ENCODE peak calls at places on chromosomes 16 and 17, in seven cellular contexts. V is body of pancreas, G is GM23248, Z is adrenal gland, W is SJSA1, E is thoracic aorta, L is tibial nerve. O is an unnamed sample.

GRCh38 chr16:10926094-10926493 is 16.2 kb downstream of the DEXI start:
- DNase-seq in V (no peak), G (no peak), Z (no peak), W (no peak), E (no peak), L (no peak), O (no peak)

GRCh38 chr16:46857261-46857962 is 26.4 kb upstream of the C16orf87 start:
- DNase-seq in V (peak; percentile 51), G (peak; percentile 85), Z (peak; percentile 64), W (no peak), E (no peak), L (no peak), O (peak; percentile 62)

GRCh38 chr17:81130385-81131288 is 34.7 kb upstream of the PVALEF start:
- DNase-seq in V (no peak), G (no peak), Z (no peak), W (no peak), E (no peak), L (no peak), O (no peak)

GRCh38 chr17:81228420-81228819 is 5.7 kb upstream of the CEP131 start:
- DNase-seq in V (no peak), G (no peak), Z (no peak), W (no peak), E (no peak), L (no peak), O (no peak)

GRCh38 chr17:4901108-4901647 is 1.7 kb downstream of the CHRNE start:
- DNase-seq in V (no peak), G (no peak), Z (no peak), W (no peak), E (no peak), L (no peak), O (no peak)

GRCh38 chr17:45316271-45317112 is at the start of gene MAP3K14:
- DNase-seq in V (peak; percentile 79), G (peak; percentile 86), Z (peak; percentile 73), W (peak; percentile 81), E (no peak), L (peak; percentile 54), O (peak; percentile 90)

GRCh38 chr16:31695667-31696066 is 168.0 kb downstream of the AHSP start:
- DNase-seq in V (no peak), G (no peak), Z (no peak), W (no peak), E (no peak), L (no peak), O (no peak)

GRCh38 chr17:47295037-47295873 is 28.5 kb upstream of the EFCAB13 start:
- DNase-seq in V (no peak), G (no peak), Z (no peak), W (no peak), E (no peak), L (peak; percentile 54), O (no peak)

GRCh38 chr16:17836868-17837602 is 366.3 kb upstream of the XYLT1 start:
- DNase-seq in V (no peak), G (peak; percentile 95), Z (peak; percentile 11), W (peak; percentile 49), E (no peak), L (no peak), O (no peak)

GRCh38 chr17:73069164-73069774 is 23.2 kb downstream of the SLC39A11 start:
- DNase-seq in V (no peak), G (no peak), Z (no peak), W (no peak), E (no peak), L (no peak), O (no peak)

GRCh38 chr16:85460252-85460982 is 152.7 kb upstream of the GSE1 start:
- DNase-seq in V (no peak), G (no peak), Z (no peak), W (no peak), E (no peak), L (no peak), O (no peak)

GRCh38 chr16:69906838-69907301 is 44.3 kb upstream of the CLEC18A start:
- DNase-seq in V (no peak), G (peak; percentile 74), Z (no peak), W (no peak), E (no peak), L (no peak), O (no peak)

GRCh38 chr17:61117983-61118382 is 281.7 kb upstream of the TBX2 start:
- DNase-seq in V (no peak), G (no peak), Z (no peak), W (no peak), E (no peak), L (no peak), O (no peak)

GRCh38 chr16:84360170-84360569 is 8.2 kb upstream of the ATP2C2 start:
- DNase-seq in V (no peak), G (no peak), Z (no peak), W (no peak), E (no peak), L (no peak), O (no peak)

GRCh38 chr16:56606688-56607618 is 1.4 kb upstream of the MT2A start:
- DNase-seq in V (peak; percentile 64), G (peak; percentile 98), Z (peak; percentile 92), W (peak; percentile 96), E (peak; percentile 77), L (peak; percentile 62), O (peak; percentile 92)

GRCh38 chr16:89822188-89823086 is 5.8 kb upstream of the SPIRE2 start:
- DNase-seq in V (no peak), G (no peak), Z (no peak), W (no peak), E (no peak), L (no peak), O (no peak)

GRCh38 chr17:82296511-82297279 is 20.7 kb downstream of the CD7 start:
- DNase-seq in V (no peak), G (no peak), Z (no peak), W (no peak), E (no peak), L (no peak), O (no peak)

GRCh38 chr16:27449434-27450188 is 47.6 kb downstream of the IL21R start:
- DNase-seq in V (no peak), G (no peak), Z (no peak), W (no peak), E (no peak), L (no peak), O (no peak)

GRCh38 chr16:53803998-53804397 is 100.0 kb downstream of the FTO start:
- DNase-seq in V (no peak), G (no peak), Z (no peak), W (no peak), E (no peak), L (no peak), O (no peak)

GRCh38 chr17:51548125-51548524 is 287.8 kb downstream of the UTP18 start:
- DNase-seq in V (no peak), G (no peak), Z (no peak), W (no peak), E (no peak), L (no peak), O (no peak)
- H3K4me1 ChIP-seq in V (no peaks in the 10 kb centered on the region), G (no peaks in the 10 kb centered on the region), Z (no peaks in the 10 kb centered on the region), W (no peaks in the 10 kb centered on the region), E (no peaks in the 10 kb centered on the region), L (no peaks in the 10 kb centered on the region), O (no peaks in the 10 kb centered on the region)

DNA sequence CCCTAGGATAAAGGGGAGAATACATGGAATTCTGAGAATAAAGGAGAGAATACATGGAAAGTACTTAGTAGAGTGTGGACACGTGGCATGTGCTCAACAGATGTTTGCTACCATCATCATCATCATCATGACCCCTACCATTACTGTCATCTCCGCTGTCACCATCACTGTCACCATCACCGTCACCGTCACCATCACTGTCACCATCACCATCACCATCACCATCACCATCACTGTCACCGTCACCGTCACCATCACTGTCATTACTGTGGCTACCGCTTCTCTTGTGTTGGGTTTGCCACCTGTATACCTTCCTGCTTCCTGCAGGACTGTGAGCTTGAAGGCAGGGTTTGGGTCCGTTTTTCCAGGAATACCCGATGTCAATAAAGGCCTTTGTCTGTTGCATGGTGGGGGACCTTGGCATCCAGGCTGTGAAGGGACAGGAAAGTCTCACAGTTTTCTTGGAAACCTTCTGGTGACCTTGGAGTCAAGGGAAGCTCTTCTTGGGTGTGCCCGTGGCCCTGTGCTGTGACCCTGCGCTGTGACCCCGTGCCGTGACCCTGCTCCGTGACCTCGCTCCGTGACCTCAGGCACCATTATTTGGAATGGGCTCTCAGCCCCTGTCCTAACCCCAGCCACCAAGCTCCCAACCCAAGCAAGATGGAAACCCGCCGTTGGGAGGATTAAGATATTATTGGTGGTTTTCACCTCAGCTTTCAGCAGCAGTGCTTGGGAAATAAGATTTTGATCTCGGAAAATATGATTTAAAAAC is 14.4 kb downstream of the CMIP start:
- DNase-seq in V (no peak), G (no peak), Z (no peak), W (no peak), E (no peak), L (no peak), O (no peak)
- H3K4me1 ChIP-seq in V (peaks cover 31% of the 10 kb centered on the region), G (peaks cover 11% of the 10 kb centered on the region), Z (peaks cover 40% of the 10 kb centered on the region), W (peaks cover 46% of the 10 kb centered on the region), E (peaks cover 3% of the 10 kb centered on the region), L (peaks cover 23% of the 10 kb centered on the region), O (no peaks in the 10 kb centered on the region)

GRCh38 chr17:41580244-41580575 is 6.5 kb downstream of the KRT14 start:
- DNase-seq in V (no peak), G (no peak), Z (no peak), W (no peak), E (no peak), L (no peak), O (no peak)
- H3K4me1 ChIP-seq in V (peaks cover 5% of the 10 kb centered on the region), G (peaks cover 9% of the 10 kb centered on the region), Z (no peaks in the 10 kb centered on the region), W (peaks cover 13% of the 10 kb centered on the region), E (peaks cover 3% of the 10 kb centered on the region), L (no peaks in the 10 kb centered on the region), O (no peaks in the 10 kb centered on the region)

GRCh38 chr17:38572292-38572664 is 33.5 kb downstream of the SRCIN1 start:
- DNase-seq in V (no peak), G (no peak), Z (no peak), W (no peak), E (no peak), L (no peak), O (no peak)

GRCh38 chr17:38569701-38570512 is 35.8 kb downstream of the SRCIN1 start:
- DNase-seq in V (no peak), G (no peak), Z (no peak), W (no peak), E (no peak), L (no peak), O (no peak)

GRCh38 chr17:38571833-38572274 is 33.9 kb downstream of the SRCIN1 start:
- DNase-seq in V (no peak), G (no peak), Z (no peak), W (no peak), E (no peak), L (no peak), O (no peak)

GRCh38 chr17:38574712-38575111 is 31.0 kb downstream of the SRCIN1 start:
- DNase-seq in V (no peak), G (no peak), Z (no peak), W (no peak), E (no peak), L (no peak), O (no peak)

DNA sequence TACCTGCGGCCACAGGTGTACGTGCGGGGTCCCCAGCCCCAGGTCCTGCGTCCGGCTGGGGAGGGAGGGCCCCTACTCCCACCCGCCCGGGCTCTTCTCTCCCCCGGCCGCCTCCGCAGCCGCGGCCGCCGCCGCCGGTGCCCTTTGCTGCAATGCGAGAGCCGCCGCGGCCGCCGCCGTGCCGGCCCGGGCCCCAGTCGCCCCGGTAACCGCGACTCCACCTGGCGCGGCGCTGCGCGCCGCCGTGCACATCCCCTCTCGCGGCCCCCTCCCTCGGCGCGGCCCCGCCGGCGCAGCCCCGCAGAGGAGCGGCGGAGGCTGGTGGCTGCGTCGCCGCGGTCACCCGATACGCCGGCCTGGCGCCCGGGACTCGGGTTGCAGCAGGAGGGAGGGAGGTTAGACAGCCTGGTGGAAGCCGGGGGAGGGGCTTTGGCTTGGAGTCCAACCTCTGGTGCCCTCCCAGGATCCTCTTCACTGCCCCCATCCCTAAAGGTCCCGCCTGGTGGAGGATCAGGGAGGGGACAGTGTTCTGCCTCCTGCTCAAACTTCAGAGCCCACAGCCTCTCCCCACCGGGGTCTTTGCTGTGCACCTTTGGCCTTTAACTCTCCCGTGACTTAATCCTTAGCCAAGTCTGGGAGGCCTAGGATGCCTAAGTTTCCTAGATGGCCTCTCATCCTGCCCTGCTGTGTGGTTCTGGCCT is 32.9 kb downstream of the SRCIN1 start:
- DNase-seq in V (peak; percentile 47), G (peak; percentile 26), Z (no peak), W (no peak), E (no peak), L (no peak), O (no peak)
- H3K4me1 ChIP-seq in V (no peaks in the 10 kb centered on the region), G (no peaks in the 10 kb centered on the region), Z (peaks cover 3% of the 10 kb centered on the region), W (peaks cover 5% of the 10 kb centered on the region), E (peaks cover 3% of the 10 kb centered on the region), L (peaks cover 8% of the 10 kb centered on the region), O (peaks cover 3% of the 10 kb centered on the region)